ENCODE peak calls at places on chromosomes 5 and 9, in eight cellular contexts. E is psoas muscle, V is sigmoid colon, X is A549, F is GM12865, Q is mucosa of descending colon, T is fibroblast of mammary gland, Y is AG09309. D is an unnamed sample.

GRCh38 chr5:170748986-170749385 is 34.5 kb upstream of the GABRP start:
- DNase-seq in Q (no peak), F (no peak), T (no peak), Y (no peak), V (no peak), X (no peak), E (no peak), D (no peak)

GRCh38 chr5:179596421-179596820 is 27.1 kb downstream of the HNRNPH1 start:
- DNase-seq in E (no peak), T (no peak), Y (no peak), Q (no peak), F (no peak), V (no peak), X (no peak), D (no peak)

GRCh38 chr9:79362100-79363081 is 209.4 kb upstream of the TLE4 start:
- DNase-seq in T (no peak), V (no peak), X (peak), Y (no peak), Q (no peak), E (no peak), F (no peak), D (no peak)

GRCh38 chr5:171520300-171521170 is 101.1 kb downstream of the FGF18 start:
- DNase-seq in X (no peak), T (peak), Y (no peak), V (no peak), Q (peak), F (no peak), E (peak), D (no peak)

GRCh38 chr9:98427491-98427890 is 172.0 kb upstream of the TBC1D2 start:
- DNase-seq in X (no peak), F (no peak), T (peak), V (no peak), Y (no peak), Q (no peak), E (no peak), D (no peak)

GRCh38 chr9:89361816-89362646 is 43.7 kb downstream of the SECISBP2 start:
- DNase-seq in F (no peak), X (no peak), E (no peak), V (peak), Y (no peak), T (no peak), Q (no peak), D (no peak)

GRCh38 chr9:16870606-16871357 is at the start of gene BNC2:
- DNase-seq in Y (no peak), E (peak), X (peak), F (no peak), Q (peak), V (peak), T (peak), D (peak)

GRCh38 chr5:54315736-54316135 is 5.4 kb upstream of the ARL15 start:
- DNase-seq in F (no peak), Q (no peak), Y (no peak), V (no peak), X (no peak), E (no peak), T (no peak), D (no peak)

GRCh38 chr5:96439477-96440184 is 6.6 kb upstream of the PCSK1 start:
- DNase-seq in X (no peak), E (no peak), V (no peak), Y (no peak), T (peak), Q (no peak), F (peak), D (peak)
- TF ChIP-seq CTCF in X (peak), E (no peak), V (no peak), Y (peak), T (peak), Q (no peak), F (peak), D (peak)

DNA sequence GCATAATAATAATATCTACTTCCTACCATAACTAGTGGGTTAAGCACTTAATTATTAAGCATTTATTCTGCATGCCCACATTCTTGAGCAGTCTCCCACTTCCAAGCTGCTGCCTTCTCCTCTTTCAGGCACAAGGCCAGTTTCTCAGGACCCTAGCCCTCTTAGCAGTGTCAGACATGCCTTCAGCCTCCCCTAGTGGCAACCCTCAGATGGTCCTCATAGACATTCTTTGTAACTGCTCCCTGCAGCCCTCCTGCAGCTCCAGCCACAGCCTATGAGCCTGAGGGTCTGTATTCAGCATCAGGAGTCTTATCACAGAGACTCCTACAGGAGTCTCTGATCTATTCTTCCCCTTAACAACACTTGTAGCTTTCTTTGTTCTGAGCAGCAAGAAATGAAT is 3.8 kb downstream of the IL9 start:
- DNase-seq in V (no peak), Q (no peak), Y (no peak), F (no peak), E (no peak), X (no peak), T (no peak), D (no peak)
- TF ChIP-seq CTCF in V (no peak), Q (no peak), Y (no peak), F (peak), E (no peak), X (peak), T (no peak), D (no peak)

GRCh38 chr5:59090323-59090722 is 507.4 kb downstream of the RAB3C start:
- DNase-seq in X (no peak), T (no peak), V (no peak), E (no peak), Y (no peak), Q (no peak), F (no peak), D (no peak)
- TF ChIP-seq CTCF in X (no peak), T (no peak), V (no peak), E (no peak), Y (no peak), Q (no peak), F (no peak), D (no peak)

GRCh38 chr5:173648308-173648866 is 31.9 kb upstream of the BOD1 start:
- DNase-seq in T (no peak), V (no peak), Q (no peak), Y (no peak), E (no peak), F (no peak), X (no peak), D (no peak)

GRCh38 chr5:173657745-173658422 is 41.4 kb upstream of the BOD1 start:
- DNase-seq in Y (no peak), E (no peak), T (no peak), Q (no peak), X (no peak), V (no peak), F (no peak), D (no peak)

GRCh38 chr5:173655196-173655797 is 38.8 kb upstream of the BOD1 start:
- DNase-seq in E (no peak), F (no peak), V (no peak), Q (no peak), Y (no peak), X (no peak), T (no peak), D (no peak)

GRCh38 chr5:173659423-173659822 is 43.0 kb upstream of the BOD1 start:
- DNase-seq in F (no peak), E (no peak), V (no peak), X (no peak), Y (no peak), Q (no peak), T (no peak), D (no peak)

GRCh38 chr5:173653822-173654523 is 37.5 kb upstream of the BOD1 start:
- DNase-seq in V (no peak), F (no peak), Q (no peak), Y (no peak), X (no peak), E (no peak), T (no peak), D (no peak)
- TF ChIP-seq CTCF in V (no peak), F (no peak), Q (no peak), Y (no peak), X (no peak), E (no peak), T (no peak), D (no peak)

GRCh38 chr9:25960235-25960634 is 282.0 kb upstream of the TUSC1 start:
- DNase-seq in T (no peak), Q (no peak), X (no peak), F (no peak), V (no peak), E (no peak), Y (no peak), D (no peak)

DNA sequence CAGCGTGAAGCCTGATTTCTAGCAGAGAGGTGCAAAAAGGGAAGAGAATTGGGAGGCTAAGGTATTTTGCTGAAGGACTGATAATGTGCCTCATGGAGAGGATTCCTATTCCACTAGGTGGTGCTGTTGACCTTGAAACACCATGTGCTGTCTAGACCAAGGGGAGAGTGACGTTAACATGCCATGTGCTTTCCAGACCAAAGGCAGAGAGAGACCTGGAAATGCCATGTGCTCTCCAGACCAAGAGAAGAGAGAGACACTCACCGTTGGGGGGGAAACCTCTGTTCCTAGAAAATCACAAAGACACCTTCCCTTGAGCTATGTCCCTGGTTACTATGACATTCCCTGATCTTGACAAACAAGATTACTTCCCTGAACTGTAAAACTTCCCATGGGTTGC is 286.0 kb upstream of the TUSC1 start:
- DNase-seq in V (no peak), Y (peak), E (no peak), T (peak), F (peak), Q (peak), X (peak), D (peak)
- TF ChIP-seq CTCF in V (no peak), Y (peak), E (peak), T (peak), F (peak), Q (no peak), X (peak), D (peak)

DNA sequence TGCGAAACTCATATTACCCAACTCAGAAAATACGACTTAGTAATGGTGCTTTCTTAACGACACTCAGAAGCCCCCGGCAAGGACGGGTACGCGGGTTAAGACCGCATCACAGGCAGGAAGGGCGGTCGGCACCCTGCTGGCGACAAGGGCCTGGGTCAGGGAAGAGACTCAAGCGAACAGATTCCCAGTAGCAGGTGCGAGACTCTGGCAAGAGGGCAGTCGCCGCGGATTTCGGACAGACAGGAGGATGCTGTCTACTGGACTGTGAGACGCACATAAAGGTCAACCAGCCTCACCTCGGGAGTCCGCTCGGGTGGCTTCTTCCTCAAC is 398 bp downstream of the RAPGEF6 start:
- DNase-seq in E (no peak), V (no peak), T (peak), Q (no peak), X (peak), F (peak), Y (no peak), D (no peak)
- TF ChIP-seq CTCF in E (peak), V (no peak), T (peak), Q (no peak), X (no peak), F (peak), Y (peak), D (no peak)

GRCh38 chr9:108885643-108886348 is 23.7 kb downstream of the ACTL7A start:
- DNase-seq in X (peak), Y (peak), E (no peak), V (no peak), T (peak), F (peak), Q (peak), D (peak)

GRCh38 chr9:108894225-108894997 is 32.3 kb downstream of the ACTL7A start:
- DNase-seq in F (no peak), Q (no peak), E (no peak), Y (no peak), V (no peak), T (no peak), X (no peak), D (no peak)

GRCh38 chr9:108884701-108885100 is 22.6 kb downstream of the ACTL7A start:
- DNase-seq in T (no peak), V (no peak), X (no peak), E (no peak), Q (no peak), Y (no peak), F (no peak), D (no peak)

GRCh38 chr9:108889649-108890067 is 27.6 kb downstream of the ACTL7A start:
- DNase-seq in Y (peak), F (no peak), X (no peak), E (no peak), Q (no peak), V (no peak), T (peak), D (no peak)
- TF ChIP-seq CTCF in Y (no peak), F (no peak), X (peak), E (peak), Q (no peak), V (no peak), T (peak), D (no peak)

GRCh38 chr5:131164161-131164930 is 710 bp downstream of the HINT1 start:
- DNase-seq in V (peak), X (peak), Q (peak), F (peak), E (peak), T (peak), Y (peak), D (peak)
- TF ChIP-seq CTCF in V (no peak), X (peak), Q (no peak), F (peak), E (no peak), T (no peak), Y (no peak), D (peak)

GRCh38 chr5:126370796-126371718 is 52.2 kb upstream of the GRAMD2B start:
- DNase-seq in X (peak), Q (peak), V (no peak), E (no peak), F (no peak), Y (no peak), T (peak), D (no peak)
- TF ChIP-seq CTCF in X (no peak), Q (no peak), V (no peak), E (no peak), F (no peak), Y (no peak), T (no peak), D (no peak)